ENCODE peak calls at places on chromosomes 1 and 21, in four cellular contexts. One of them, this sample, is unnamed.

GRCh38 chr1:162302660-162303344 is 73.9 kb downstream of the SPATA46 start:
- DNase-seq in psoas muscle: no peak
- DNase-seq in right lobe of liver: no peak
- DNase-seq in brain microvascular endothelial cell: peak
- DNase-seq in this sample: no peak

GRCh38 chr1:21869620-21870121 is 57.6 kb downstream of the LDLRAD2 start:
- DNase-seq in psoas muscle: peak
- DNase-seq in right lobe of liver: no peak
- DNase-seq in brain microvascular endothelial cell: peak
- DNase-seq in this sample: peak

GRCh38 chr21:32597205-32597604 is 11.9 kb upstream of the TCP10L start:
- DNase-seq in psoas muscle: no peak
- DNase-seq in right lobe of liver: no peak
- DNase-seq in brain microvascular endothelial cell: peak
- DNase-seq in this sample: no peak

GRCh38 chr1:95742591-95743089 is 508.6 kb downstream of the RWDD3 start:
- DNase-seq in psoas muscle: no peak
- DNase-seq in right lobe of liver: no peak
- DNase-seq in brain microvascular endothelial cell: peak
- DNase-seq in this sample: no peak

GRCh38 chr1:150528196-150528595 is 12.6 kb downstream of the FALEC start:
- DNase-seq in psoas muscle: no peak
- DNase-seq in right lobe of liver: no peak
- DNase-seq in brain microvascular endothelial cell: peak
- DNase-seq in this sample: no peak

GRCh38 chr1:30106125-30106524 is 617.3 kb downstream of the MATN1 start:
- DNase-seq in psoas muscle: no peak
- DNase-seq in right lobe of liver: no peak
- DNase-seq in brain microvascular endothelial cell: peak
- DNase-seq in this sample: no peak

GRCh38 chr1:1032428-1032827 is 12.5 kb downstream of the AGRN start:
- DNase-seq in psoas muscle: no peak
- DNase-seq in right lobe of liver: no peak
- DNase-seq in brain microvascular endothelial cell: no peak
- DNase-seq in this sample: no peak

GRCh38 chr21:38319781-38320180 is 63.0 kb downstream of the KCNJ15 start:
- DNase-seq in psoas muscle: no peak
- DNase-seq in right lobe of liver: no peak
- DNase-seq in brain microvascular endothelial cell: peak
- DNase-seq in this sample: no peak

GRCh38 chr21:37139902-37140301 is 66.8 kb downstream of the TTC3 start:
- DNase-seq in psoas muscle: no peak
- DNase-seq in right lobe of liver: no peak
- DNase-seq in brain microvascular endothelial cell: peak
- DNase-seq in this sample: no peak

GRCh38 chr1:162151900-162152829 is 82.7 kb downstream of the NOS1AP start:
- DNase-seq in psoas muscle: no peak
- DNase-seq in right lobe of liver: peak
- DNase-seq in brain microvascular endothelial cell: peak
- DNase-seq in this sample: no peak

GRCh38 chr1:187621961-187622360 is 793.2 kb downstream of the PLA2G4A start:
- DNase-seq in psoas muscle: no peak
- DNase-seq in right lobe of liver: no peak
- DNase-seq in brain microvascular endothelial cell: no peak
- DNase-seq in this sample: no peak

GRCh38 chr1:67647036-67647798 is 37.8 kb upstream of the GADD45A start:
- DNase-seq in psoas muscle: no peak
- DNase-seq in right lobe of liver: peak
- DNase-seq in brain microvascular endothelial cell: no peak
- DNase-seq in this sample: no peak

GRCh38 chr1:47765742-47766485 is 231.3 kb downstream of the TRABD2B start:
- DNase-seq in psoas muscle: no peak
- DNase-seq in right lobe of liver: peak
- DNase-seq in brain microvascular endothelial cell: no peak
- DNase-seq in this sample: no peak

GRCh38 chr1:246587606-246588005 is 21.4 kb downstream of the CNST start:
- DNase-seq in psoas muscle: no peak
- DNase-seq in right lobe of liver: no peak
- DNase-seq in brain microvascular endothelial cell: no peak
- DNase-seq in this sample: no peak

GRCh38 chr1:89953072-89953626 is 41.8 kb upstream of the ZNF326 start:
- DNase-seq in psoas muscle: no peak
- DNase-seq in right lobe of liver: no peak
- DNase-seq in brain microvascular endothelial cell: peak
- DNase-seq in this sample: no peak

GRCh38 chr1:206041640-206042039 is 11.3 kb upstream of the RHEX start:
- DNase-seq in psoas muscle: no peak
- DNase-seq in right lobe of liver: no peak
- DNase-seq in brain microvascular endothelial cell: no peak
- DNase-seq in this sample: no peak

GRCh38 chr1:27959792-27960603 is at the start of gene XKR8:
- DNase-seq in psoas muscle: peak
- DNase-seq in right lobe of liver: peak
- DNase-seq in brain microvascular endothelial cell: peak
- DNase-seq in this sample: peak

GRCh38 chr1:184890539-184890973 is 83.8 kb downstream of the NIBAN1 start:
- DNase-seq in psoas muscle: no peak
- DNase-seq in right lobe of liver: no peak
- DNase-seq in brain microvascular endothelial cell: peak
- DNase-seq in this sample: peak

GRCh38 chr21:28261291-28261690 is 731.4 kb downstream of the LTN1 start:
- DNase-seq in psoas muscle: no peak
- DNase-seq in right lobe of liver: no peak
- DNase-seq in brain microvascular endothelial cell: no peak
- DNase-seq in this sample: no peak

GRCh38 chr1:24355466-24355865 is 36.3 kb downstream of the GRHL3 start:
- DNase-seq in psoas muscle: no peak
- DNase-seq in right lobe of liver: no peak
- DNase-seq in brain microvascular endothelial cell: no peak
- DNase-seq in this sample: no peak

GRCh38 chr1:22263359-22263758 is 120.5 kb upstream of the WNT4 start:
- DNase-seq in psoas muscle: no peak
- DNase-seq in right lobe of liver: no peak
- DNase-seq in brain microvascular endothelial cell: no peak
- DNase-seq in this sample: no peak

GRCh38 chr1:198678901-198679329 is 40.1 kb downstream of the PTPRC start:
- DNase-seq in psoas muscle: no peak
- DNase-seq in right lobe of liver: no peak
- DNase-seq in brain microvascular endothelial cell: no peak
- DNase-seq in this sample: no peak

GRCh38 chr1:33338495-33339211 is 17.8 kb upstream of the A3GALT2 start:
- DNase-seq in psoas muscle: peak
- DNase-seq in right lobe of liver: no peak
- DNase-seq in brain microvascular endothelial cell: peak
- DNase-seq in this sample: peak

GRCh38 chr1:16927711-16928485 is 6.2 kb downstream of the CROCC start:
- DNase-seq in psoas muscle: no peak
- DNase-seq in right lobe of liver: no peak
- DNase-seq in brain microvascular endothelial cell: no peak
- DNase-seq in this sample: no peak

GRCh38 chr1:121522061-121522759 is 337.4 kb downstream of the SRGAP2C start:
- DNase-seq in psoas muscle: no peak
- DNase-seq in right lobe of liver: peak
- DNase-seq in brain microvascular endothelial cell: no peak
- DNase-seq in this sample: no peak

GRCh38 chr1:102531031-102531430 is 534.3 kb upstream of the OLFM3 start:
- DNase-seq in psoas muscle: no peak
- DNase-seq in right lobe of liver: no peak
- DNase-seq in brain microvascular endothelial cell: peak
- DNase-seq in this sample: no peak

GRCh38 chr1:173267453-173267945 is 60.4 kb upstream of the TNFSF4 start:
- DNase-seq in psoas muscle: no peak
- DNase-seq in right lobe of liver: no peak
- DNase-seq in brain microvascular endothelial cell: peak
- DNase-seq in this sample: no peak

GRCh38 chr1:117928881-117929339 is 511 bp downstream of the GDAP2 start:
- DNase-seq in psoas muscle: peak
- DNase-seq in right lobe of liver: peak
- DNase-seq in brain microvascular endothelial cell: peak
- DNase-seq in this sample: peak

GRCh38 chr1:235423214-235423652 is 56.0 kb downstream of the TBCE start:
- DNase-seq in psoas muscle: no peak
- DNase-seq in right lobe of liver: no peak
- DNase-seq in brain microvascular endothelial cell: no peak
- DNase-seq in this sample: no peak

GRCh38 chr1:30255111-30255510 is 468.3 kb downstream of the MATN1 start:
- DNase-seq in psoas muscle: no peak
- DNase-seq in right lobe of liver: no peak
- DNase-seq in brain microvascular endothelial cell: no peak
- DNase-seq in this sample: no peak

GRCh38 chr1:153658400-153659174 is at the start of gene SNAPIN:
- DNase-seq in psoas muscle: peak
- DNase-seq in right lobe of liver: peak
- DNase-seq in brain microvascular endothelial cell: peak
- DNase-seq in this sample: peak
- TF ChIP-seq CTCF in psoas muscle: no peak
- TF ChIP-seq CTCF in right lobe of liver: no peak
- TF ChIP-seq CTCF in brain microvascular endothelial cell: peak
- TF ChIP-seq CTCF in this sample: no peak

GRCh38 chr21:21397464-21397863 is 399.3 kb downstream of the NCAM2 start:
- DNase-seq in psoas muscle: no peak
- DNase-seq in right lobe of liver: no peak
- DNase-seq in brain microvascular endothelial cell: no peak
- DNase-seq in this sample: no peak
- H3K4me3 ChIP-seq in psoas muscle: no peak
- H3K4me3 ChIP-seq in right lobe of liver: no peak
- H3K4me3 ChIP-seq in brain microvascular endothelial cell: no peak
- H3K4me3 ChIP-seq in this sample: no peak

GRCh38 chr1:87104140-87104539 is 189.7 kb downstream of the HS2ST1 start:
- DNase-seq in psoas muscle: no peak
- DNase-seq in right lobe of liver: no peak
- DNase-seq in brain microvascular endothelial cell: no peak
- DNase-seq in this sample: no peak

GRCh38 chr1:87103099-87103498 is 188.7 kb downstream of the HS2ST1 start:
- DNase-seq in psoas muscle: no peak
- DNase-seq in right lobe of liver: no peak
- DNase-seq in brain microvascular endothelial cell: no peak
- DNase-seq in this sample: no peak

GRCh38 chr1:87104945-87105344 is 190.5 kb downstream of the HS2ST1 start:
- DNase-seq in psoas muscle: no peak
- DNase-seq in right lobe of liver: no peak
- DNase-seq in brain microvascular endothelial cell: no peak
- DNase-seq in this sample: no peak

GRCh38 chr1:87106158-87106557 is 191.7 kb downstream of the HS2ST1 start:
- DNase-seq in psoas muscle: no peak
- DNase-seq in right lobe of liver: no peak
- DNase-seq in brain microvascular endothelial cell: no peak
- DNase-seq in this sample: no peak

DNA sequence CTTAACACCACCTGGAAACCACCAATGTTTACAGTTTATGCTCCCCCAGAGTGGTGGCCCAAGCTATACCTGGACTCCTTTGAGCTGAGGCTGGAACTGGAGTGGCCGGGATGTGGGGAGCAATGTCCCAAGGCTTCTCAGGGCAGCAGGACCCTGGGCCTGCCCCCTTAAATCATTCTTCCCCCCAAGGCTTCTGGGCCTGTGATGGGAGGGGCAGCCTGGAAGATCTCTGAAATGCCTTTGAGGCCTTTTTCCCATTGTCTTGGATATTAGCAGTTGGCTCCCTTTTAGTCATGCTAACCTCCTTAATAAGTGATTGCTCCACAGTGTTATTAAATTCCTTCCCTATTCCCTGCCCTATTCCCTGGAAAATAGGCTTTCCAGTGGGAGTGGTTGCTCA is 185.8 kb downstream of the HS2ST1 start:
- DNase-seq in psoas muscle: no peak
- DNase-seq in right lobe of liver: no peak
- DNase-seq in brain microvascular endothelial cell: no peak
- DNase-seq in this sample: no peak
- H3K27ac ChIP-seq in psoas muscle: no peak
- H3K27ac ChIP-seq in right lobe of liver: no peak
- H3K27ac ChIP-seq in brain microvascular endothelial cell: no peak
- H3K27ac ChIP-seq in this sample: no peak

DNA sequence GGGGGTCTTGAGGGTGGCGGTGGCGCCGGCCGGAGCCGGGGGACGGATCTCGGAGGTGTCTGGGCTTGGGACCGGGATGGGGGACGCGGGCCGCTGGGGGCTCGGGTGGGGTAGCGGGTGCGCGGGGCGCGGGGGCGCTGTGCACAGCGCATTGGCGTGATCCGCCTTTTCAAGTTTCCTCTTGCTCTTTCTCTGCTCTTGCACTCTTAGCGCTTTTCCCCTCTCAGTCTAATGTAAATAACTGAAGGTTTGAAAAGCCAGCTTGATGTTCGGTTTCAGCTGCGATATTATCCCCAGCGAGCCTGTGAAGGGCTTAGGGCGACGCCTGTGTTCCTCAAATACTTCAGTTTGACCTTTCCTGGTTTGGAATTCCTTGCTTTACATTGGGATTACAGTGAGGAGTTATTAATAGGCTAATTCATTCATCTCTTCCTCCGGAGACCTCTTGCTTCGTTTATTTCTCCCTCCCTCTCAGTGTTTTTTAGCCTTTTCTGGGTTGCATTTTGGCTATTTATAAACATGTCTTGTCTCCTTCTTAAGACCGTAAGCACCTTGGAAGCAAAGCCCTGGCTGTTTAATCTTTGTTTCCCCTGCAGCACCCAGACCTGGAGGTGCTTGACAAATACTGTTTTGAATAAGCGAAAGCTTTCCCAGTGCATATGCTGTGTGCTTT is 673 bp downstream of the RAB4A start:
- DNase-seq in psoas muscle: no peak
- DNase-seq in right lobe of liver: no peak
- DNase-seq in brain microvascular endothelial cell: no peak
- DNase-seq in this sample: no peak
- TF ChIP-seq CTCF in psoas muscle: peak
- TF ChIP-seq CTCF in right lobe of liver: no peak
- TF ChIP-seq CTCF in brain microvascular endothelial cell: peak
- TF ChIP-seq CTCF in this sample: no peak

GRCh38 chr1:94026869-94027388 is 94.0 kb downstream of the ABCA4 start:
- DNase-seq in psoas muscle: no peak
- DNase-seq in right lobe of liver: no peak
- DNase-seq in brain microvascular endothelial cell: no peak
- DNase-seq in this sample: no peak
- H3K4me3 ChIP-seq in psoas muscle: no peak
- H3K4me3 ChIP-seq in right lobe of liver: no peak
- H3K4me3 ChIP-seq in brain microvascular endothelial cell: no peak
- H3K4me3 ChIP-seq in this sample: no peak

DNA sequence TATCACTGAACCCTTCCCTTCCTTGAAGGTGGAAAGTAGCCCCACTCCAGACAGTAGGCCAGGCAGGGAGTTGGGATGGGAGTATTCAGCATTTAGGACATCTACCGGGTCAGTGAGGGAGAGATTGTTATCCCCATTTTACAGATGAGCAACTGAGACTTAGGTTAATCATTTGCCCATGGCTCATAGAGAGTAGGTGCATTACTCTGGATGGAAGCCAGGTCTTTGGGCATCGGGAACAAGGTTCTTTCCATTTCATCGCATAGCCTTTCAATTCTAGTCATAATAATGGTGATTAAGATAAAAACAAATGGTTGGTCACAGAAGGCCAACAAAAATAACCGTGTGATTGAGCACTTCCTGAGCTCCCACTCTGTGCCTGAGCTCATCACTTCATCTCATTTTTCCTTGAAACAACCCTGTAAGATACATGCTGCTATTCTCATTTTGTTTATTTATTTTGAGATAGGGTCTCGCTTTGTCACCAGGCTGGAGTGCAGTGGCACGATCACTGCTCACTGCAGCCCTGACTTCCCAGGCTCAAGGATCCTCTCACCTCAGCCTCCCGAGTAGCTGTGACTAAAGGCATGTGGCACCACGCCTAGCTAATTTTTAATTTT is 64.8 kb downstream of the NAV1 start:
- DNase-seq in psoas muscle: no peak
- DNase-seq in right lobe of liver: no peak
- DNase-seq in brain microvascular endothelial cell: peak
- DNase-seq in this sample: no peak
- H3K27ac ChIP-seq in psoas muscle: no peak
- H3K27ac ChIP-seq in right lobe of liver: no peak
- H3K27ac ChIP-seq in brain microvascular endothelial cell: peak
- H3K27ac ChIP-seq in this sample: no peak

This sample was measured in coronary artery.